ENCODE peak calls at places on chromosomes 5 and 9, in six cellular contexts. M, I, J, P, A and U are unnamed samples.

GRCh38 chr9:134163374-134164196 is 779 bp downstream of the RNU6ATAC start:
- DNase-seq in J (peak), I (no peak), M (peak), P (no peak), A (peak), U (no peak)

GRCh38 chr5:111857633-111858032 is 100.6 kb upstream of the NREP start:
- DNase-seq in J (no peak), P (no peak), A (no peak), I (no peak), M (peak), U (no peak)

GRCh38 chr9:136300866-136301265 is 3.0 kb downstream of the CCDC187 start:
- DNase-seq in I (no peak), P (no peak), J (no peak), M (no peak), A (no peak), U (no peak)

GRCh38 chr5:78753093-78753531 is 104.5 kb upstream of the LHFPL2 start:
- DNase-seq in P (no peak), I (no peak), M (no peak), A (peak), J (no peak), U (no peak)

GRCh38 chr9:29397148-29397547 is 1823.9 kb upstream of the C9orf72 start:
- DNase-seq in P (no peak), A (no peak), M (no peak), I (peak), J (no peak), U (no peak)

GRCh38 chr5:58075907-58076306 is 384.0 kb downstream of the PLK2 start:
- DNase-seq in M (no peak), I (no peak), A (no peak), P (no peak), J (no peak), U (no peak)

GRCh38 chr9:120757268-120757900 is 35.8 kb downstream of the FBXW2 start:
- DNase-seq in J (no peak), M (no peak), P (no peak), I (no peak), A (no peak), U (no peak)

GRCh38 chr5:122195784-122196394 is 66.5 kb downstream of the ZNF474 start:
- DNase-seq in P (peak), J (no peak), M (peak), I (peak), A (no peak), U (peak)

GRCh38 chr5:159877087-159877486 is 39.2 kb upstream of the ADRA1B start:
- DNase-seq in A (no peak), I (no peak), P (no peak), J (no peak), M (no peak), U (no peak)

GRCh38 chr9:129225815-129226214 is 47.8 kb upstream of the IER5L start:
- DNase-seq in A (peak), M (peak), J (peak), I (no peak), P (peak), U (no peak)

GRCh38 chr9:31608881-31609280 is 775.6 kb upstream of the ACO1 start:
- DNase-seq in M (no peak), P (no peak), J (no peak), I (no peak), A (no peak), U (no peak)

GRCh38 chr5:123906698-123907295 is 394.8 kb downstream of the CSNK1G3 start:
- DNase-seq in J (no peak), I (no peak), M (no peak), P (no peak), A (no peak), U (no peak)

GRCh38 chr9:136244116-136244775 is 1.4 kb downstream of the QSOX2 start:
- DNase-seq in I (no peak), P (no peak), J (peak), A (no peak), M (no peak), U (no peak)

GRCh38 chr5:88394531-88395185 is 126.0 kb upstream of the TMEM161B start:
- DNase-seq in I (no peak), P (no peak), J (no peak), M (no peak), A (no peak), U (no peak)